ENCODE peak calls at places on chromosomes 16 and 17, in five cellular contexts. V is neuronal stem cell, H is mesenchymal stem cell, O is trophoblast cell, B is IMR-90. T is an unnamed sample.
A peak's percentile ranks its signal among the peaks of the same experiment; 100 is the strongest.

GRCh38 chr17:81996757-81997441 is 19.5 kb downstream of the ASPSCR1 start:
- DNase-seq in V (no peak), H (no peak), O (peak; percentile 58), B (no peak), T (no peak)

GRCh38 chr16:75011634-75012307 is 12.9 kb downstream of the ZNRF1 start:
- DNase-seq in V (no peak), H (peak; percentile 86), O (peak; percentile 37), B (peak; percentile 92), T (no peak)

GRCh38 chr17:67125924-67126323 is 81.6 kb downstream of the CACNG1 start:
- DNase-seq in V (no peak), H (no peak), O (peak; percentile 63), B (no peak), T (peak; percentile 33)

GRCh38 chr16:50252874-50253510 is 13.4 kb upstream of the ADCY7 start:
- DNase-seq in V (no peak), H (no peak), O (no peak), B (no peak), T (no peak)

GRCh38 chr16:5450435-5451104 is 353.0 kb upstream of the EEF2KMT start:
- DNase-seq in V (peak; percentile 48), H (no peak), O (no peak), B (no peak), T (peak; percentile 83)

GRCh38 chr16:4736546-4736945 is 2.2 kb downstream of the DNAAF8 start:
- DNase-seq in V (no peak), H (no peak), O (no peak), B (no peak), T (no peak)

GRCh38 chr17:79945591-79946255 is 89.9 kb downstream of the TBC1D16 start:
- DNase-seq in V (no peak), H (no peak), O (no peak), B (no peak), T (no peak)

GRCh38 chr17:76968707-76969597 is 100.7 kb downstream of the MGAT5B start:
- DNase-seq in V (peak; percentile 90), H (peak; percentile 10), O (peak; percentile 52), B (no peak), T (peak; percentile 99)

GRCh38 chr16:29307598-29308507 is 98.7 kb downstream of the NPIPB11 start:
- DNase-seq in V (no peak), H (peak; percentile 87), O (no peak), B (peak; percentile 79), T (no peak)

GRCh38 chr17:79027925-79028491 is 4.0 kb downstream of the C1QTNF1 start:
- DNase-seq in V (no peak), H (no peak), O (no peak), B (no peak), T (no peak)

GRCh38 chr16:22016927-22017326 is 9.0 kb downstream of the MOSMO start:
- DNase-seq in V (no peak), H (no peak), O (no peak), B (no peak), T (no peak)

GRCh38 chr17:72413077-72414031 is 292.5 kb downstream of the SOX9 start:
- DNase-seq in V (no peak), H (no peak), O (no peak), B (no peak), T (no peak)

GRCh38 chr16:81461756-81462155 is 17.1 kb downstream of the CMIP start:
- DNase-seq in V (no peak), H (no peak), O (no peak), B (no peak), T (no peak)

GRCh38 chr16:81458149-81458669 is 13.6 kb downstream of the CMIP start:
- DNase-seq in V (no peak), H (no peak), O (no peak), B (no peak), T (no peak)

GRCh38 chr16:81461243-81461642 is 16.6 kb downstream of the CMIP start:
- DNase-seq in V (no peak), H (no peak), O (no peak), B (no peak), T (no peak)

GRCh38 chr16:81458827-81459598 is 14.4 kb downstream of the CMIP start:
- DNase-seq in V (no peak), H (no peak), O (no peak), B (no peak), T (no peak)

DNA sequence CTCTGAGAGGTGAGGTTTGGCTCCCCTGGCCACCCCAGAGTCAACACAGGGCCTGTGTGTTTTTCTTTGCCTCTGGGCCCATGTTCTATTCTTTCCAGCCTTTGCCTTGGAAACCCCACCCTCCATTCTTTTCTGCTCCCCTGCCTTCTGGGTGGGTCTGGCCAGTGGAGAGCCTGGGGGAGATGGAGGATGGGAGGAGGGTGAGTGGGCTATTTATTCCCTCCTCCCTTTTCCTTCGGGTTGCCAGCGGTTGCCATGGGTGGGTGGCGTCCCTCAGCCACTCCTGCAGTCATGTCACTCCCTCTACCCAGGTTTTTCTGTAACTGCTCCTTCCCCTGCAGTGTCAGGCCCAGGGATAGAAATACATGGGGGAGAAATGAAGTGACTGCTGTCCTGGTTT is 15.5 kb downstream of the CMIP start:
- DNase-seq in V (no peak), H (no peak), O (no peak), B (no peak), T (no peak)
- H3K79me1 ChIP-seq in V (peaks cover 16% of the 10 kb centered on the region), H (peaks cover 60% of the 10 kb centered on the region), O (no peaks in the 10 kb centered on the region), B (peaks cover 48% of the 10 kb centered on the region), T (peaks cover 67% of the 10 kb centered on the region)

DNA sequence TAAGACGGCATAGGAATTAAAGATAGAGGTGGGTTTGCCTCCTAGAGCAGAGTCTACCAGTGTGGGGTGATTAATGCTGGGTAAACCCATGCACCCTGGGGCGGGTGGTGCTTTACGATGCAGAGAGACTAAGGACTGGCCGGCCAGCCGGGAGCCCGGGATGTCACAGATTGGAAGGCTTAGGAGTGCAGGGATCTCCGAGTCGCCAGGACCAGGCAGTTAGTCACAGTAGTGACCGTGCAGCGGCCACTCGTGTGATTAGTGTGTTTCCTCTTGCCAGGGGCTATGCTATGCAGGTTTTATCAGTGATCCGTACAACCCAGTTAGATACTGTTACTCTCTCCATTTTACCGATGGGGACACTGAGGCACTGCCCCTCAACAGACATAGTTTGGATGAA is 10.4 kb downstream of the CMIP start:
- DNase-seq in V (no peak), H (no peak), O (no peak), B (no peak), T (no peak)
- H3K79me1 ChIP-seq in V (peaks cover 18% of the 10 kb centered on the region), H (peaks cover 72% of the 10 kb centered on the region), O (no peaks in the 10 kb centered on the region), B (peaks cover 60% of the 10 kb centered on the region), T (peaks cover 66% of the 10 kb centered on the region)

GRCh38 chr17:5584971-5585794 is 874 bp upstream of the NLRP1 start:
- DNase-seq in V (no peak), H (peak; percentile 80), O (peak; percentile 75), B (peak; percentile 89), T (peak; percentile 81)

GRCh38 chr17:5585814-5586558 is 1.7 kb upstream of the NLRP1 start:
- DNase-seq in V (no peak), H (peak; percentile 14), O (no peak), B (peak; percentile 31), T (peak; percentile 14)

GRCh38 chr17:5591966-5592365 is 7.7 kb upstream of the NLRP1 start:
- DNase-seq in V (no peak), H (no peak), O (no peak), B (no peak), T (no peak)

GRCh38 chr17:5587431-5588032 is 3.2 kb upstream of the NLRP1 start:
- DNase-seq in V (peak; percentile 83), H (peak; percentile 80), O (peak; percentile 30), B (peak; percentile 76), T (peak; percentile 85)

GRCh38 chr17:5588584-5588983 is 4.3 kb upstream of the NLRP1 start:
- DNase-seq in V (no peak), H (no peak), O (no peak), B (no peak), T (no peak)
- H3K79me1 ChIP-seq in V (no peaks in the 10 kb centered on the region), H (no peaks in the 10 kb centered on the region), O (no peaks in the 10 kb centered on the region), B (peaks cover 6% of the 10 kb centered on the region), T (no peaks in the 10 kb centered on the region)

GRCh38 chr16:67349172-67349571 is 22.6 kb downstream of the LRRC36 start:
- DNase-seq in V (no peak), H (peak; percentile 49), O (no peak), B (peak; percentile 44), T (no peak)
- H3K79me1 ChIP-seq in V (no peaks in the 10 kb centered on the region), H (no peaks in the 10 kb centered on the region), O (no peaks in the 10 kb centered on the region), B (no peaks in the 10 kb centered on the region), T (no peaks in the 10 kb centered on the region)

DNA sequence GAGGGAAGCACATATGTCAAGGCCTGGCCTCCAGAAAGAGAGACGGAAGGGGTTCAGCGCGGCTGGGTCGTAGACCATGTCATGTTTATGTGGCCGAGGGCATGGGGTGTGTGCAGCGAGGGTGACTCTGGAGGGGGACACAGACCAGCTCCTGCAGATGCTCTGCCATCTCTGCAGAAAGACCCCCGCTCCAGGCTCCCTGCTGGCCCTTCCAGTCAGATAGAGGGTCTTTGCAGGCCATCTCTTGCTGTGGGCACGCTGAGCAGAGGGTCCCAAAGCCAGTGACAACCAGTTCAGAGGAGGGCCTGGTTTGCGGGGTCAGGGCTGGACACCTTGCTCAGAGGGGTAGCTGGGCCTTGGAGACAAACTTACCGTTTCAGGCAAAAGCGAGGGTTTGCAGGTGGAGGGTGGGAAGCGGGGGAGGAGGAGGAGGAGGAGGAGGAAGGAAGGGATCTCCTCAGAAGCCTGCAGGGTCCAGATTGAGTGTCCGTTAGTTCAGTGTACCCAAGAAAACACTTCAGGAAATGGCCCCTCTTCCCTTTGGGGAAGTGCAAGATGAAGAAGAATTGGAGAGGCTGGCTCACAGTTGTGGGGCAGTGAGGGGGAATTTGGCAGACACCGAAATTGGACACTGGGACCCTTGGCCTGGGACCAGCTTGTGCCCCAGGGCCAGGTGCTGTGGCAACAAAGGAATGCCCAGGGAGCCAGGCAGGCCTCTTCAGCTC is 102.7 kb downstream of the CMIP start:
- DNase-seq in V (no peak), H (no peak), O (no peak), B (no peak), T (no peak)
- H3K79me1 ChIP-seq in V (peaks cover 20% of the 10 kb centered on the region), H (peaks cover 71% of the 10 kb centered on the region), O (peaks cover 3% of the 10 kb centered on the region), B (peaks cover 44% of the 10 kb centered on the region), T (peaks cover 57% of the 10 kb centered on the region)

DNA sequence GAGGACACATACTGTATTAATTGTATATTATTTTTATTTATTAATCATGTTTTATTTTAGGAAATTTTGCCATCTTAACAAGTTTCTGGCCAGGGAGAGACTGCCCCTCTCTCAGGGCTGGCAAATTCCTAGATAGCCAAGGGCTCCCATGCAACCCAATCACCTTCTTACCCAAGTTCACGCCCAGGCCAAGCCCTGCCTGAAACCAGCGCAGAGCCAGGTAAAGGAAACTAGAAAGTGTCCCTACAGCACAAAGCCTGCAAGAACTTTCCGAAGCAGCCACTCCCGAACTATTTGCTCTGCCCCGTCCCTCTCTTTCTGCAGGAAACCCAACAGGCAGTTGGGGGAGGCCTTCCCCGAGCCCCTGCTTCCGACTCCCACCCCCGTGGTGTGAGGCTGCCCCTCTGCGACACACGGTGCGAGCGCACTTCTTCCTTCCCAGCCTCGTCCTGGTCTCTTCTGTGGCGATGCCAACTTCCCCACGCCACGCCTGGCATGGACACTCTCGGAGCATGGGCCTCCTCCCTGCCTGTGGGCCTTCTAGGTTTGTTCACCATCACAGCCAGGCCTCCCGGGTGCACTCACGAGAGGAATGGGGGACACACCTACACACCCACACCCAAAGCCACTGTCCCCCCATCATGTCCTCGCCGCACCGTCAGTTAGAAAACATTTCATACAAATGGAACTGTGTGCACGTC is 100.4 kb downstream of the ZNF778 start:
- DNase-seq in V (no peak), H (no peak), O (no peak), B (no peak), T (no peak)
- H3K79me1 ChIP-seq in V (peaks cover 46% of the 10 kb centered on the region), H (peaks cover 12% of the 10 kb centered on the region), O (peaks cover 2% of the 10 kb centered on the region), B (peaks cover 35% of the 10 kb centered on the region), T (peaks cover 56% of the 10 kb centered on the region)

GRCh38 chr16:81548551-81548900 is 103.9 kb downstream of the CMIP start:
- DNase-seq in V (no peak), H (no peak), O (no peak), B (no peak), T (no peak)
- H3K79me1 ChIP-seq in V (peaks cover 22% of the 10 kb centered on the region), H (peaks cover 65% of the 10 kb centered on the region), O (peaks cover 3% of the 10 kb centered on the region), B (peaks cover 40% of the 10 kb centered on the region), T (peaks cover 59% of the 10 kb centered on the region)

T was measured in mesendoderm.